ENCODE peak calls at places on chromosomes 6 and 20, in eight cellular contexts. H, S, B, L, Z, J, G and V are unnamed samples. For H3K4me1, the result is how much of the 10 kb centered on the place peaks cover.

GRCh38 chr6:3751730-3752537 is 421 bp upstream of the PXDC1 start:
- DNase-seq in H (peak), S (peak), B (peak), L (peak), Z (peak), J (peak), G (peak), V (peak)

GRCh38 chr6:6315660-6316059 is 4.8 kb downstream of the F13A1 start:
- DNase-seq in H (peak), S (peak), B (peak), L (peak), Z (peak), J (no peak), G (peak), V (peak)

GRCh38 chr6:12423852-12424251 is 133.7 kb downstream of the EDN1 start:
- DNase-seq in H (no peak), S (no peak), B (no peak), L (peak), Z (no peak), J (no peak), G (no peak), V (no peak)

GRCh38 chr20:41428285-41428684 is 61.7 kb upstream of the EMILIN3 start:
- DNase-seq in H (no peak), S (peak), B (no peak), L (no peak), Z (no peak), J (peak), G (no peak), V (peak)

GRCh38 chr6:47859132-47859531 is 77.3 kb downstream of the OPN5 start:
- DNase-seq in H (no peak), S (no peak), B (no peak), L (no peak), Z (no peak), J (no peak), G (no peak), V (no peak)

GRCh38 chr20:51385941-51386530 is 156.5 kb downstream of the NFATC2 start:
- DNase-seq in H (no peak), S (peak), B (no peak), L (peak), Z (no peak), J (peak), G (no peak), V (no peak)

GRCh38 chr6:129645371-129646139 is 64.4 kb downstream of the ARHGAP18 start:
- DNase-seq in H (no peak), S (no peak), B (no peak), L (no peak), Z (no peak), J (no peak), G (no peak), V (no peak)

GRCh38 chr6:108673153-108673552 is 112.4 kb downstream of the FOXO3 start:
- DNase-seq in H (no peak), S (no peak), B (no peak), L (no peak), Z (no peak), J (no peak), G (no peak), V (no peak)

GRCh38 chr6:154805288-154805911 is 72.2 kb downstream of the SCAF8 start:
- DNase-seq in H (no peak), S (no peak), B (no peak), L (peak), Z (no peak), J (peak), G (no peak), V (no peak)

GRCh38 chr20:17733781-17734304 is 34.1 kb downstream of the BANF2 start:
- DNase-seq in H (no peak), S (no peak), B (no peak), L (peak), Z (peak), J (no peak), G (no peak), V (no peak)

GRCh38 chr6:13431059-13431656 is 56.2 kb downstream of the GFOD1 start:
- DNase-seq in H (no peak), S (no peak), B (no peak), L (no peak), Z (no peak), J (no peak), G (no peak), V (no peak)

GRCh38 chr20:42125426-42125825 is 507.2 kb upstream of the CHD6 start:
- DNase-seq in H (no peak), S (no peak), B (no peak), L (no peak), Z (no peak), J (no peak), G (no peak), V (no peak)

GRCh38 chr6:16854986-16855385 is 93.7 kb upstream of the ATXN1 start:
- DNase-seq in H (no peak), S (no peak), B (no peak), L (no peak), Z (no peak), J (no peak), G (no peak), V (no peak)

GRCh38 chr6:46590765-46591164 is 61.9 kb downstream of the CYP39A1 start:
- DNase-seq in H (no peak), S (no peak), B (no peak), L (no peak), Z (no peak), J (no peak), G (no peak), V (no peak)

GRCh38 chr6:136609878-136610706 is 59.9 kb upstream of the MAP7 start:
- DNase-seq in H (no peak), S (no peak), B (no peak), L (peak), Z (peak), J (no peak), G (peak), V (no peak)

GRCh38 chr20:50237349-50237748 is 46.7 kb downstream of the CEBPB start:
- DNase-seq in H (no peak), S (no peak), B (no peak), L (no peak), Z (no peak), J (no peak), G (no peak), V (no peak)

GRCh38 chr20:41406307-41406706 is 39.7 kb upstream of the EMILIN3 start:
- DNase-seq in H (no peak), S (no peak), B (no peak), L (no peak), Z (no peak), J (no peak), G (no peak), V (no peak)

GRCh38 chr20:34724172-34724571 is 20.0 kb downstream of the TP53INP2 start:
- DNase-seq in H (no peak), S (no peak), B (no peak), L (peak), Z (no peak), J (no peak), G (no peak), V (no peak)

GRCh38 chr6:139855741-139856206 is 481.3 kb upstream of the CITED2 start:
- DNase-seq in H (no peak), S (no peak), B (no peak), L (no peak), Z (no peak), J (no peak), G (no peak), V (no peak)

GRCh38 chr6:138187156-138187555 is 25.4 kb downstream of the ARFGEF3 start:
- DNase-seq in H (no peak), S (no peak), B (no peak), L (no peak), Z (no peak), J (no peak), G (no peak), V (no peak)

GRCh38 chr20:41110930-41111577 is 26.3 kb upstream of the PLCG1 start:
- DNase-seq in H (no peak), S (no peak), B (no peak), L (no peak), Z (no peak), J (no peak), G (no peak), V (no peak)

GRCh38 chr6:24357336-24358218 is at the start of gene DCDC2:
- DNase-seq in H (no peak), S (peak), B (no peak), L (peak), Z (peak), J (peak), G (peak), V (peak)

GRCh38 chr20:17295151-17295726 is 68.4 kb downstream of the PCSK2 start:
- DNase-seq in H (no peak), S (no peak), B (no peak), L (no peak), Z (no peak), J (no peak), G (no peak), V (no peak)

GRCh38 chr6:21244897-21245470 is 348.6 kb upstream of the SOX4 start:
- DNase-seq in H (no peak), S (no peak), B (no peak), L (no peak), Z (no peak), J (no peak), G (no peak), V (no peak)

GRCh38 chr6:30883476-30883742 is 910 bp upstream of the DDR1 start:
- DNase-seq in H (no peak), S (no peak), B (no peak), L (no peak), Z (no peak), J (no peak), G (no peak), V (no peak)
- H3K4me1 ChIP-seq in H (under half), S (under half), B (half or more), L (under half), Z (half or more), J (under half), G (under half), V (under half)

GRCh38 chr6:156953478-156954146 is 176.4 kb downstream of the ARID1B start:
- DNase-seq in H (no peak), S (peak), B (no peak), L (peak), Z (no peak), J (peak), G (no peak), V (peak)
- H3K4me3 ChIP-seq in H (no peak), S (no peak), B (peak), L (no peak), Z (no peak), J (no peak), G (no peak), V (peak)

DNA sequence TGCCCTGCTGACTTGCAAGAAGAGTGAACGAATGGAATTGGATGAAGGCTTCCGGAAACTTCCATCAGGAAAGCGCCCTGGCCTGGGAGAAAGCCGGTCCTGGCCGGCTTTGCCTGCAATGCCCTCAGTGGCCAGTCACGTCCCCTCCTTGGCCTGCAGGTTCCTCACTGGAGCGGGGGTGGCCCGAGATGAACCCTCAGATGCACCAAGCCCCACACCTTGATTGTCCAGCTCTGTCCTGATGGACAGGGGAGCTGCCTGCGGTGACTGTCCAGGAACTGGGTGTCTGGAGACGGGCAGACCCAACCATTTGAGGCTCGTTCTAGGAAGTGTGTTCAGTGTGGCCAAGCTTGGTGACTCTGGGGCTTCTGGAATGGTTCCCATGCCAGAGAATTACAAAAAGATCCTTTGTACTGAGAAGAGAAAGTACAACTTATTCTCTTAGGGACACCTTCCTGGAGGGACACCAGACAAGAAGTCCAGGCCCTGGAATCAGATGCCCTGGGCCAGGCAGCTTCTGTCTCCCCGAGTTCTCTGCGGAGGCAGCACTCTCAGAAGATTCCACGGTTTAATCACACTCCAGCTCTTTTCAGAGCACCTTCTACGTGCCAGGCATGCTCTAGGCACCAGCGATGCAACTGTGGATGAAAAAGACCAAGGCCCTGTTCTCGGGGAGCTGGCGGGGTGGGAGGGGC is 17.1 kb upstream of the SULF2 start:
- DNase-seq in H (no peak), S (no peak), B (no peak), L (no peak), Z (no peak), J (no peak), G (no peak), V (no peak)
- H3K4me1 ChIP-seq in H (under half), S (under half), B (under half), L (under half), Z (under half), J (under half), G (under half), V (under half)

GRCh38 chr6:75602897-75603395 is 1.3 kb downstream of the SENP6 start:
- DNase-seq in H (no peak), S (no peak), B (no peak), L (no peak), Z (no peak), J (no peak), G (no peak), V (no peak)

GRCh38 chr6:75608304-75608703 is 6.6 kb downstream of the SENP6 start:
- DNase-seq in H (no peak), S (no peak), B (no peak), L (no peak), Z (no peak), J (no peak), G (no peak), V (no peak)

GRCh38 chr6:75602164-75602896 is 650 bp downstream of the SENP6 start:
- DNase-seq in H (peak), S (peak), B (peak), L (no peak), Z (peak), J (peak), G (peak), V (peak)

GRCh38 chr6:75604294-75604693 is 2.6 kb downstream of the SENP6 start:
- DNase-seq in H (no peak), S (no peak), B (no peak), L (no peak), Z (no peak), J (no peak), G (no peak), V (no peak)

GRCh38 chr6:75605635-75606034 is 4.0 kb downstream of the SENP6 start:
- DNase-seq in H (no peak), S (no peak), B (no peak), L (no peak), Z (no peak), J (no peak), G (no peak), V (no peak)
- H3K4me3 ChIP-seq in H (no peak), S (no peak), B (no peak), L (no peak), Z (no peak), J (no peak), G (no peak), V (peak)

GRCh38 chr20:23155141-23155590 is 69.0 kb upstream of the CD93 start:
- DNase-seq in H (peak), S (no peak), B (no peak), L (no peak), Z (no peak), J (no peak), G (no peak), V (no peak)

GRCh38 chr20:23151885-23152284 is 65.8 kb upstream of the CD93 start:
- DNase-seq in H (no peak), S (no peak), B (no peak), L (no peak), Z (no peak), J (no peak), G (no peak), V (no peak)

GRCh38 chr20:23152902-23153301 is 66.8 kb upstream of the CD93 start:
- DNase-seq in H (no peak), S (no peak), B (no peak), L (no peak), Z (no peak), J (no peak), G (no peak), V (no peak)

GRCh38 chr20:23152308-23152892 is 66.3 kb upstream of the CD93 start:
- DNase-seq in H (peak), S (peak), B (peak), L (peak), Z (peak), J (no peak), G (peak), V (no peak)

GRCh38 chr20:23153696-23154341 is 67.7 kb upstream of the CD93 start:
- DNase-seq in H (no peak), S (no peak), B (no peak), L (no peak), Z (no peak), J (no peak), G (no peak), V (no peak)
- H3K4me1 ChIP-seq in H (under half), S (under half), B (half or more), L (under half), Z (under half), J (under half), G (under half), V (under half)

GRCh38 chr6:143901885-143902708 is 37.8 kb downstream of the ZC2HC1B start:
- DNase-seq in H (peak), S (no peak), B (peak), L (no peak), Z (no peak), J (no peak), G (peak), V (peak)

GRCh38 chr6:143900358-143900757 is 36.1 kb downstream of the ZC2HC1B start:
- DNase-seq in H (no peak), S (no peak), B (no peak), L (no peak), Z (no peak), J (no peak), G (no peak), V (no peak)

DNA sequence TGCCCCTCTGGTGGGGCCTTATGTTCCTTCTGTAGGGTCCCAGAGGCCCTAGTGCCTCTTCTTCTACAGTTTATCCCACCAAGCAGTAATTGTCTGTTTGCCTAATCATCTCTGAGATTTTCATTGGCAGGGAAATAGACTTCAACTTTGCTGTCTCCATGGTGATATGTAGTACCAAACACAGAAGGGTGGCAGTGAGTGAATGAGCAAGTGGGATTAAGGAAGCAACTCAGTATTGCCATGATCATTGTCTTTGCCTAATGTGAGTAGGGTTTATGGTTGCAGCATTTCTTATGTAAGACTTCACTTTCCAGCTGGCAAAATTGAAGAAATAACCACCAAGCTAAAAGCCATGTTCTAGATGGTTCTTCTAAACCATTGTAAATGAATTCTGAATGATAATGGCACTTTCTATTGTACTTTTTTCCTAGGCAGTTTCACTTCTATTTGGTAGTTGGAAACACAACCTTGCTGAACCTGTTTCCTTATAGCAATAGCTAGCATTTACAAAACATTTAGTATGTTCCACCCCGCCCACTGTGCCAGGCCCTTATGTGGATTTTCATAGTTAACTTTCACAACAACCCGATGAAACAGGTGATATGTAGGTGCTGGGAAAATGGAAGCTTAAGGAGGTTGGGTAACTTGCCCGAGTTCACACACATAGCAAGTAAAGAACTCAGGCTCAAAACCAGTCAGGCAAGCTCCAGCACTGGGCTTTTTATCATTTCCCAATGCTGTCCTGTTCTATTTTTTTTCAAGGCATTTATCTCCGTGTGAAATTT is 32.0 kb downstream of the ZC2HC1B start:
- DNase-seq in H (no peak), S (no peak), B (no peak), L (peak), Z (no peak), J (no peak), G (no peak), V (no peak)
- H3K4me3 ChIP-seq in H (no peak), S (no peak), B (no peak), L (no peak), Z (no peak), J (no peak), G (no peak), V (no peak)

GRCh38 chr6:158044525-158044888 is 62.8 kb downstream of the SYNJ2 start:
- DNase-seq in H (no peak), S (no peak), B (no peak), L (peak), Z (no peak), J (no peak), G (no peak), V (no peak)

GRCh38 chr6:158041788-158042187 is 60.1 kb downstream of the SYNJ2 start:
- DNase-seq in H (no peak), S (no peak), B (peak), L (no peak), Z (no peak), J (no peak), G (no peak), V (no peak)

GRCh38 chr6:158043586-158044524 is 62.2 kb downstream of the SYNJ2 start:
- DNase-seq in H (no peak), S (no peak), B (peak), L (peak), Z (no peak), J (no peak), G (peak), V (no peak)

GRCh38 chr6:158042245-158042798 is 60.7 kb downstream of the SYNJ2 start:
- DNase-seq in H (no peak), S (no peak), B (peak), L (no peak), Z (no peak), J (no peak), G (peak), V (no peak)

DNA sequence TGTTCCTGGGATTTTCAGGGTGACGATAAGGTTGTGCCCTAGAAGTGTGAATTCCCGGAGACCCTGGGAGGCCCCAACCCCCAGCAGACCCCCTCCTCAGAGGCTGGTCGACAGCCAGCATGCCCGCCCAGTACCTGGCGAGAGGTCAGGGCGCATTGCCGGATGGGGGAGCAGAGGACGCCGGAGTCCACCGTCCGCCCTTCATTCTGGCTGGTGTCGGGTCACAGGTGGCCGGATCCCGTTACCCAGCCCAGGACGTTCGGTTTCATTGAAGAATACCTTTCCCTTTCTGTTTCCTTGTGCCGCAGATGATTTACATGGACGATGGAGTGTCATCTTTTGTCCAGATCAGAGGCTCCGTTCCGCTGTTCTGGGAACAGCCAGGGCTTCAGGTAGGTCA is 61.3 kb downstream of the SYNJ2 start:
- DNase-seq in H (no peak), S (no peak), B (peak), L (no peak), Z (no peak), J (no peak), G (no peak), V (no peak)
- H3K4me1 ChIP-seq in H (under half), S (under half), B (half or more), L (under half), Z (under half), J (under half), G (under half), V (under half)

DNA sequence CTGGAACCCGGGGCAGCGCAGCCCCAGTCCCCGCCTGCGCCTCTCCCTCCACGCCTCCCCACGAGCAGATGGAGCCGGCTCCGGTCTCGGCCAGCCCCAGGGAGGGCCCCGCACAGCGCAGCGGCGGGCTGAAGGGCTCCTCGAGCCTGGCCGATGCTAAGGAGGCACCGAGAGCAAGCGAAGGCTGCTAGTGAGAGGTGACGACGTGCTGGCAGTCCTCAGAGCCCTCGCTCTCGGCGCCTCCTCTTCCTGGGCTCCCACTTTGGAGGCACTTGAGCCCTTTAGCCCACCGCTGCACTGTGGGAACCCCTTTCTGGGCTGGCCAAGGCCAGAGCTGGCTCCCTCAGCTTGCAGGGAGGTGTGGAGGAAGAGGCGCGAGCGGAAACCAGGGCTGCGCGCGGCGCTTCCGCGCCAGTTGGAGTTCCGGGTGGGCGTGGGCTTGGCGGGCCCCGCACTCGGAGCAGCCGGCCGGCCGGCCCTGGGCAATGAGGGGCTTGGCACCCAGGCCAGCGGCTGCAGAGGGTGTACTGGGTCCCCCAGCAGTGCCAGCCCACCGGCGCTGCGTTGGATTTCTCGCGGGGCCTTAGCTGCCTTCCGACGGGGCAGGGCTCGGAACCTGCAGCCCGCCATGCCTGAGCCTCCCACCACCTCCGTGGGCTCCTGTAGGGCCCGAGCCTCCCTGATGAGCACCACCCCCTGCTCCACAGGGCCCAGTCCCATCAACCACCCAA is 2.5 kb upstream of the TMEM14C start:
- DNase-seq in H (no peak), S (peak), B (peak), L (peak), Z (peak), J (peak), G (peak), V (peak)
- H3K4me3 ChIP-seq in H (peak), S (peak), B (peak), L (peak), Z (peak), J (no peak), G (peak), V (peak)